ENCODE peak calls at places on chromosome 21, in nine cellular contexts. One of them, this sample, is unnamed.

GRCh38 chr21:35556536-35556935 is 503.8 kb downstream of the SETD4 start:
- DNase-seq in EH: no peak
- DNase-seq in WTC11: no peak
- DNase-seq in GM23338: no peak
- DNase-seq in T-cell: no peak
- DNase-seq in fibroblast of pulmonary artery: no peak
- DNase-seq in ELF-1: no peak
- DNase-seq in neural crest cell: no peak
- DNase-seq in endodermal cell: no peak
- DNase-seq in this sample: no peak

GRCh38 chr21:42441963-42442362 is 38.3 kb downstream of the UBASH3A start:
- DNase-seq in EH: no peak
- DNase-seq in WTC11: no peak
- DNase-seq in GM23338: no peak
- DNase-seq in T-cell: no peak
- DNase-seq in fibroblast of pulmonary artery: no peak
- DNase-seq in ELF-1: no peak
- DNase-seq in neural crest cell: no peak
- DNase-seq in endodermal cell: no peak
- DNase-seq in this sample: no peak

GRCh38 chr21:39161064-39161463 is 22.2 kb downstream of the PSMG1 start:
- DNase-seq in EH: no peak
- DNase-seq in WTC11: no peak
- DNase-seq in GM23338: no peak
- DNase-seq in T-cell: no peak
- DNase-seq in fibroblast of pulmonary artery: no peak
- DNase-seq in ELF-1: peak; percentile 14
- DNase-seq in neural crest cell: no peak
- DNase-seq in endodermal cell: no peak
- DNase-seq in this sample: no peak

GRCh38 chr21:45613396-45613795 is 30.1 kb upstream of the PCBP3 start:
- DNase-seq in EH: no peak
- DNase-seq in WTC11: peak; percentile 4
- DNase-seq in GM23338: no peak
- DNase-seq in T-cell: no peak
- DNase-seq in fibroblast of pulmonary artery: no peak
- DNase-seq in ELF-1: no peak
- DNase-seq in neural crest cell: no peak
- DNase-seq in endodermal cell: peak; percentile 31
- DNase-seq in this sample: no peak

GRCh38 chr21:45741691-45742090 is 98.2 kb downstream of the PCBP3 start:
- DNase-seq in EH: no peak
- DNase-seq in WTC11: no peak
- DNase-seq in GM23338: no peak
- DNase-seq in T-cell: no peak
- DNase-seq in fibroblast of pulmonary artery: no peak
- DNase-seq in ELF-1: peak; percentile 54
- DNase-seq in neural crest cell: no peak
- DNase-seq in endodermal cell: no peak
- DNase-seq in this sample: no peak

GRCh38 chr21:46155514-46156377 is at the start of gene FTCD:
- DNase-seq in EH: no peak
- DNase-seq in WTC11: no peak
- DNase-seq in GM23338: no peak
- DNase-seq in T-cell: no peak
- DNase-seq in fibroblast of pulmonary artery: no peak
- DNase-seq in ELF-1: no peak
- DNase-seq in neural crest cell: no peak
- DNase-seq in endodermal cell: no peak
- DNase-seq in this sample: no peak

GRCh38 chr21:45078877-45079281 is 4.5 kb downstream of the ADARB1 start:
- DNase-seq in EH: peak; percentile 89
- DNase-seq in WTC11: no peak
- DNase-seq in GM23338: no peak
- DNase-seq in T-cell: peak; percentile 73
- DNase-seq in fibroblast of pulmonary artery: peak; percentile 93
- DNase-seq in ELF-1: no peak
- DNase-seq in neural crest cell: no peak
- DNase-seq in endodermal cell: no peak
- DNase-seq in this sample: no peak

GRCh38 chr21:42513151-42513984 is at the start of gene SLC37A1:
- DNase-seq in EH: no peak
- DNase-seq in WTC11: peak; percentile 62
- DNase-seq in GM23338: peak; percentile 73
- DNase-seq in T-cell: no peak
- DNase-seq in fibroblast of pulmonary artery: no peak
- DNase-seq in ELF-1: no peak
- DNase-seq in neural crest cell: peak; percentile 25
- DNase-seq in endodermal cell: peak; percentile 81
- DNase-seq in this sample: no peak

GRCh38 chr21:26845066-26845749 is at the start of gene ADAMTS1:
- DNase-seq in EH: peak; percentile 92
- DNase-seq in WTC11: peak; percentile 88
- DNase-seq in GM23338: peak; percentile 87
- DNase-seq in T-cell: no peak
- DNase-seq in fibroblast of pulmonary artery: peak; percentile 91
- DNase-seq in ELF-1: peak; percentile 90
- DNase-seq in neural crest cell: peak; percentile 94
- DNase-seq in endodermal cell: peak; percentile 98
- DNase-seq in this sample: peak; percentile 77

GRCh38 chr21:37564924-37565529 is 198.5 kb downstream of the DYRK1A start:
- DNase-seq in EH: peak; percentile 29
- DNase-seq in WTC11: peak; percentile 23
- DNase-seq in GM23338: no peak
- DNase-seq in T-cell: no peak
- DNase-seq in fibroblast of pulmonary artery: no peak
- DNase-seq in ELF-1: peak; percentile 74
- DNase-seq in neural crest cell: no peak
- DNase-seq in endodermal cell: no peak
- DNase-seq in this sample: no peak

GRCh38 chr21:24941316-24942185 is 665.7 kb downstream of the MRPL39 start:
- DNase-seq in EH: no peak
- DNase-seq in WTC11: no peak
- DNase-seq in GM23338: peak; percentile 33
- DNase-seq in T-cell: no peak
- DNase-seq in fibroblast of pulmonary artery: no peak
- DNase-seq in ELF-1: no peak
- DNase-seq in neural crest cell: no peak
- DNase-seq in endodermal cell: no peak
- DNase-seq in this sample: no peak

GRCh38 chr21:17667256-17667655 is 54.6 kb upstream of the BTG3 start:
- DNase-seq in EH: no peak
- DNase-seq in WTC11: no peak
- DNase-seq in GM23338: no peak
- DNase-seq in T-cell: no peak
- DNase-seq in fibroblast of pulmonary artery: no peak
- DNase-seq in ELF-1: no peak
- DNase-seq in neural crest cell: no peak
- DNase-seq in endodermal cell: no peak
- DNase-seq in this sample: no peak

GRCh38 chr21:42306366-42307035 is 8.7 kb downstream of the TFF3 start:
- DNase-seq in EH: no peak
- DNase-seq in WTC11: no peak
- DNase-seq in GM23338: no peak
- DNase-seq in T-cell: no peak
- DNase-seq in fibroblast of pulmonary artery: no peak
- DNase-seq in ELF-1: no peak
- DNase-seq in neural crest cell: no peak
- DNase-seq in endodermal cell: peak; percentile 33
- DNase-seq in this sample: no peak

GRCh38 chr21:15423676-15424445 is 305.9 kb upstream of the USP25 start:
- DNase-seq in EH: no peak
- DNase-seq in WTC11: no peak
- DNase-seq in GM23338: peak; percentile 84
- DNase-seq in T-cell: no peak
- DNase-seq in fibroblast of pulmonary artery: no peak
- DNase-seq in ELF-1: no peak
- DNase-seq in neural crest cell: no peak
- DNase-seq in endodermal cell: no peak
- DNase-seq in this sample: no peak

GRCh38 chr21:33937146-33937545 is 21.5 kb upstream of the ATP5PO start:
- DNase-seq in EH: no peak
- DNase-seq in WTC11: no peak
- DNase-seq in GM23338: no peak
- DNase-seq in T-cell: no peak
- DNase-seq in fibroblast of pulmonary artery: no peak
- DNase-seq in ELF-1: no peak
- DNase-seq in neural crest cell: no peak
- DNase-seq in endodermal cell: peak; percentile 40
- DNase-seq in this sample: no peak

GRCh38 chr21:46089285-46089684 is 8.6 kb upstream of the COL6A2 start:
- DNase-seq in EH: no peak
- DNase-seq in WTC11: no peak
- DNase-seq in GM23338: no peak
- DNase-seq in T-cell: no peak
- DNase-seq in fibroblast of pulmonary artery: no peak
- DNase-seq in ELF-1: peak; percentile 1
- DNase-seq in neural crest cell: no peak
- DNase-seq in endodermal cell: no peak
- DNase-seq in this sample: no peak